ENCODE peak calls at places on chromosomes 16 and 17, in six cellular contexts. U is NB4, L is WTC11, K is H1, M is GM12878, S is K562. P is an unnamed sample.

GRCh38 chr16:79004281-79004680 is 596.3 kb downstream of the MAF start:
- DNase-seq in S (no peak), U (no peak), L (no peak), K (no peak), M (no peak), P (no peak)

GRCh38 chr17:83151442-83152220 is 72.2 kb downstream of the METRNL start:
- DNase-seq in L (no peak), M (no peak), K (no peak), S (no peak), U (no peak), P (no peak)

GRCh38 chr16:57060323-57061083 is 31.9 kb upstream of the CPNE2 start:
- DNase-seq in L (no peak), S (no peak), U (no peak), M (no peak), K (no peak), P (no peak)

GRCh38 chr17:16442141-16442540 is 26.8 kb downstream of the TRPV2 start:
- DNase-seq in M (no peak), S (no peak), K (no peak), U (peak), L (no peak), P (no peak)

GRCh38 chr17:34542700-34543336 is 36.6 kb upstream of the TMEM132E start:
- DNase-seq in M (no peak), S (peak), K (peak), L (peak), U (peak), P (peak)

GRCh38 chr17:61547113-61547512 is 43.9 kb downstream of the NACA2 start:
- DNase-seq in U (no peak), S (no peak), L (no peak), K (no peak), M (no peak), P (no peak)

GRCh38 chr17:32350662-32351418 is 883 bp downstream of the ZNF207 start:
- DNase-seq in S (peak), U (peak), M (no peak), L (no peak), K (no peak), P (peak)

GRCh38 chr16:19393226-19394074 is 24.2 kb upstream of the TMC5 start:
- DNase-seq in K (no peak), M (no peak), S (peak), U (no peak), L (no peak), P (no peak)

GRCh38 chr17:17518019-17518418 is 21.8 kb upstream of the RASD1 start:
- DNase-seq in S (no peak), U (no peak), K (no peak), L (no peak), M (no peak), P (no peak)

GRCh38 chr17:73401911-73402310 is 90.1 kb upstream of the CDC42EP4 start:
- DNase-seq in K (peak), S (peak), L (peak), M (no peak), U (peak), P (no peak)

GRCh38 chr16:12132290-12132689 is 155.8 kb downstream of the SNX29 start:
- DNase-seq in L (no peak), M (no peak), K (no peak), U (peak), S (no peak), P (no peak)

GRCh38 chr16:11389631-11390565 is 44.6 kb downstream of the RMI2 start:
- DNase-seq in M (no peak), U (no peak), K (no peak), S (no peak), L (no peak), P (no peak)

GRCh38 chr16:77223184-77223583 is 24.0 kb downstream of the SYCE1L start:
- DNase-seq in U (peak), L (peak), M (no peak), S (peak), K (peak), P (no peak)
- TF ChIP-seq MAX in U (no peak), L (peak), M (no peak), S (no peak), K (peak), P (no peak)

DNA sequence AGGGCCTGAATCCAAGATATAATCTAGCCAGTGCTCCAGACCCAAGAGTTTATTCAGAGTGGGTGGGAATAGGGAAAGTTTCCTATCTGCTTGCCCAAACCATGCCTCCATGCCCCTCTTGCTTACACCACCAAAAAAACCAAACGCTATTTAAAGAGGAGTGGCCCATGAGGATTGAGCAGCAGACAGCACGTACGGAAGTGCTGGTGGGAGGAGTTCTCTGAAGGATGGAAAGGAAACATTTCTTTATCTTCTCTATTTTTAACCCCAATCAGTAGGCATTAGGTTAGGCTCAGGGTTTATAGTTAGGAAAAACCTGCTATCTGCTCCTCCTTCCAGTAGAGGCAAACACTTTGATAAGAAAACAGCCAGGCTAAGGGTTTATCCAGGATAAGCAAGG is 235.3 kb downstream of the ZFHX3 start:
- DNase-seq in L (no peak), U (no peak), K (no peak), S (no peak), M (no peak), P (no peak)
- TF ChIP-seq MAX in L (no peak), U (no peak), K (no peak), S (no peak), M (no peak), P (no peak)

GRCh38 chr16:87963400-87963799 is 12.2 kb downstream of the BANP start:
- DNase-seq in U (no peak), S (no peak), K (no peak), M (no peak), L (no peak), P (no peak)
- TF ChIP-seq MAX in U (no peak), S (no peak), K (no peak), M (no peak), L (no peak), P (no peak)

DNA sequence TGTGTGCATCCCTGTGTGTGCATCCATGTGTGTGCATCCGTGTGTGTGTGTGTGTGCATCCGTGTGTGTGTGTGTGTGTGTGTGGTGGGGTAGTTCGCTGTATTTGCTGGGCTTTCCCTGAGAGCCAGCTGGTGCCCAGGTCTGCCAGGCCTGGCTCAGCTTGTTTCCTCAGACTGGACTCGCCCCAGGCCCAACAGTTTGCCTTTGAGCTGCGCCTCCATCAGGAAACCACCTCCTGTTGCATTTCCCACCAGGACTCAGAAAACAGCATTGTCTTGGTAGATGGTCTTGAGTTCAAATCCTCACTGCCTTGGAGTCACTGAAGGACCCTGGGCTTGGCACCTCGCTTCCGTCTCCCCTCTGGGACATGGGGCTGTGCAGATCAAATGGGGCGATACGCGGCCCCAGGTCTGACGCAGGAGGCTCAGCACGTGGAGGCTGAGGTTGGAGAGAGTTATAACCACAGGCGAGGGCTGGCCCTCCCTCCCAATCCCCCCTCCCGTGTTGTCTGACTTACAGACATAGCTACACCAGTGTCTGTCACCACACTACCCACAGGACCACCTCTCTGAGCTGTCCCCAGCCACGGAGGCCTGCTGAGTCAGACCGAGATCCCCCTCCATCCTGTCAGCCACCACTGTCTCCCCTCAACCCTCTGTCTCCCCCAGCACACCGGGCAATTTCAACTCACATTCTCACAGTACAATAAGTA is 4.7 kb downstream of the ITGAE start:
- DNase-seq in L (no peak), M (peak), S (no peak), K (no peak), U (peak), P (no peak)
- TF ChIP-seq MAX in L (no peak), M (peak), S (no peak), K (no peak), U (no peak), P (no peak)

GRCh38 chr17:49440581-49440980 is 25.9 kb upstream of the PHB1 start:
- DNase-seq in L (no peak), K (no peak), S (no peak), U (no peak), M (no peak), P (no peak)

GRCh38 chr17:49439673-49440571 is 25.2 kb upstream of the PHB1 start:
- DNase-seq in L (no peak), K (peak), S (no peak), U (no peak), M (no peak), P (no peak)

GRCh38 chr17:49444384-49444783 is 29.7 kb upstream of the PHB1 start:
- DNase-seq in M (no peak), S (no peak), K (no peak), L (no peak), U (no peak), P (no peak)

GRCh38 chr17:49443862-49444261 is 29.2 kb upstream of the PHB1 start:
- DNase-seq in L (no peak), S (no peak), M (no peak), U (no peak), K (no peak), P (no peak)

DNA sequence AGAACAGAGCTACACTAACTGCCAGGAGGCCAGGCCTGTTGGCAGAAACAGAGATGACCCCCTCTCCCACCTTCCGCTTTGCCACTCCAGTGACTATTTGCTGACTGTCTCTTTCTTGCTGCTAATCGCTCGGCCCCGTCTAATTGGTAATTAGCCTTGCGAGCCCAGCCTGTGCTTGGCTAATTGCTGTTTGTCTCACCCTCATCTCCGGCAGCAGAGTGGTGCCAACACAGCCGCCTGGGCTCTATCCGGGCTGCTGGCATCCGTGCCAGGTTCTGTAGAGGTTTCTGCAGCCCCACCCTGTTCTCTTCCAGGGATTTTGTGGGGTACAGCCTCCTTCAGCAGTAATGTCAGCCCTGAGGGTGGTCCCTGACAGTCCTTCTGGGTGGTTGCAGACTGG is 27.4 kb upstream of the PHB1 start:
- DNase-seq in K (no peak), S (no peak), L (no peak), U (no peak), M (no peak), P (no peak)
- TF ChIP-seq MAX in K (no peak), S (no peak), L (no peak), U (no peak), M (no peak), P (no peak)

DNA sequence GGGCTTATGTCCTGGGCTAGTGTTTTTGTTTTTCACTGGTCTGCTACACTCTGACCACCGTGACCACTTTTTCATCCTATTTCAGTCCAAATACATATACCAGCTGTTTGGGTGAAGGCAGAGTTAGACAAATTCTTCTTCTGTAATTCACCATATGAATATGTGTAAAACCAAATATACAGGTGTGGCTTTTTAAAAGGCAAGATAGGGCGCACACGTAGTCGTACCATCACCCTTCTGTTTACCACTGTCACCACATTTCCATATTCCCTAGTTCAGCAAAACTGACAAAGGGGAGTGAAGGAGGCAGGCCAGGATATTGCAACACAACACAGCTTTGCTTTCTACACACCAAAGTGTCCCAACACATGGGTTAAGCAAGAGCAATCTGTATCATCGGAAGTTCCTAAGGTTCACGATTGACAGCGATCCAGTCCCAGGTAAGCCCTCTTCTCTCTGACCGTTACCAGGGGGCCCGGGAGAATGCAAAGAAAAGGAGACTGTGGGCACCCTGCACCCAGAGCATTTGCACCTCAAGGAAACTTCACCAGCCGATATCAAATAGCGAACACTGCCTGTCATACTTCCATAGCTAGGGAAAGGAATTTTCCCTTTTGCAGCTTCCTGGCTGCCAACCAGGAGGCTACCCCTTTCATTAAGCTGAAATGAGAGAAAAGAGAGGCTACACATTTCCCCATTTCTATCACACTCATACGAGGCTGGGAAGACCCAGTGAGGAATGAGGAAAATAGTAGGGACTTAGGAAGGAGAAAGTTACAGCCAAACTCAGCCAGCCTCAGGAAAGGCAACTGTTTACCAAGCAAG is 23.1 kb downstream of the CREBBP start:
- DNase-seq in L (no peak), S (no peak), U (peak), K (no peak), M (peak), P (no peak)
- TF ChIP-seq MAX in L (no peak), S (no peak), U (peak), K (no peak), M (no peak), P (no peak)

GRCh38 chr16:54193013-54193655 is 93.5 kb downstream of the IRX3 start:
- DNase-seq in K (no peak), M (no peak), L (no peak), S (no peak), U (no peak), P (no peak)

GRCh38 chr16:54191592-54191991 is 95.0 kb downstream of the IRX3 start:
- DNase-seq in L (no peak), M (no peak), U (no peak), K (no peak), S (no peak), P (no peak)

GRCh38 chr16:54194008-54194731 is 92.4 kb downstream of the IRX3 start:
- DNase-seq in L (peak), U (peak), S (no peak), K (peak), M (no peak), P (no peak)

GRCh38 chr16:54191163-54191562 is 95.4 kb downstream of the IRX3 start:
- DNase-seq in L (no peak), M (no peak), K (no peak), U (no peak), S (no peak), P (no peak)

GRCh38 chr16:54193656-54194007 is 93.0 kb downstream of the IRX3 start:
- DNase-seq in L (peak), U (peak), K (peak), M (peak), S (peak), P (peak)
- TF ChIP-seq MAX in L (no peak), U (peak), K (peak), M (no peak), S (no peak), P (no peak)